ENCODE peak calls at places on chromosomes 16 and 17, in four cellular contexts. T, Z, J and K are unnamed samples.

GRCh38 chr16:57899771-57900661 is 70.9 kb downstream of the CNGB1 start:
- DNase-seq in Z (peak), J (peak), T (peak), K (peak)

GRCh38 chr17:73802314-73802713 is 158.1 kb upstream of the SDK2 start:
- DNase-seq in T (no peak), J (no peak), Z (no peak), K (no peak)

GRCh38 chr16:57089406-57089805 is 3.0 kb upstream of the CPNE2 start:
- DNase-seq in J (no peak), T (no peak), Z (no peak), K (no peak)

GRCh38 chr16:1488054-1488601 is 616 bp downstream of the PTX4 start:
- DNase-seq in T (no peak), J (no peak), Z (no peak), K (no peak)

GRCh38 chr17:19004601-19005441 is at the start of gene FAM83G:
- DNase-seq in Z (no peak), J (peak), T (peak), K (peak)

GRCh38 chr16:82960923-82961322 is 334.2 kb downstream of the CDH13 start:
- DNase-seq in T (no peak), J (no peak), Z (peak), K (no peak)

GRCh38 chr17:80018917-80019651 is 16.6 kb downstream of the TBC1D16 start:
- DNase-seq in J (no peak), Z (no peak), T (no peak), K (peak)

GRCh38 chr17:36856921-36857381 is 80.3 kb upstream of the LHX1 start:
- DNase-seq in J (peak), T (no peak), Z (peak), K (no peak)

GRCh38 chr17:17205368-17206148 is 575 bp downstream of the PLD6 start:
- DNase-seq in Z (peak), T (peak), J (peak), K (peak)

GRCh38 chr17:78101542-78101941 is 27.0 kb downstream of the TMC6 start:
- DNase-seq in Z (no peak), T (no peak), J (no peak), K (no peak)

GRCh38 chr16:9225527-9226316 is 134.3 kb downstream of the HAPSTR1 start:
- DNase-seq in T (no peak), J (no peak), Z (peak), K (no peak)

GRCh38 chr16:88976359-88977027 is 514 bp downstream of the CBFA2T3 start:
- DNase-seq in J (no peak), T (no peak), Z (no peak), K (no peak)

GRCh38 chr16:49491111-49491670 is 117.6 kb downstream of the C16orf78 start:
- DNase-seq in Z (no peak), T (no peak), J (no peak), K (peak)

GRCh38 chr16:396199-396598 is 800 bp upstream of the NME4 start:
- DNase-seq in T (no peak), Z (no peak), J (no peak), K (no peak)

GRCh38 chr17:82228842-82229685 is at the start of gene SLC16A3:
- DNase-seq in Z (no peak), J (no peak), T (peak), K (peak)

GRCh38 chr16:88759245-88759975 is 25.6 kb downstream of the PIEZO1 start:
- DNase-seq in J (no peak), Z (no peak), T (no peak), K (peak)